ENCODE peak calls at places on chromosomes 12 and 14, in four cellular contexts. One of them, this sample, is unnamed.

GRCh38 chr12:80226576-80226975 is 127.2 kb downstream of the OTOGL start:
- DNase-seq in IMR-90: peak
- DNase-seq in mesenchymal stem cell: peak
- DNase-seq in neuronal stem cell: no peak
- DNase-seq in this sample: no peak

GRCh38 chr12:130634866-130635265 is 81.2 kb downstream of the RIMBP2 start:
- DNase-seq in IMR-90: no peak
- DNase-seq in mesenchymal stem cell: no peak
- DNase-seq in neuronal stem cell: no peak
- DNase-seq in this sample: no peak

GRCh38 chr12:46786774-46787173 is 39.0 kb downstream of the SLC38A4 start:
- DNase-seq in IMR-90: peak
- DNase-seq in mesenchymal stem cell: peak
- DNase-seq in neuronal stem cell: no peak
- DNase-seq in this sample: no peak

GRCh38 chr12:108572166-108572790 is 9.9 kb downstream of the ISCU start:
- DNase-seq in mesenchymal stem cell: no peak
- DNase-seq in IMR-90: no peak
- DNase-seq in neuronal stem cell: no peak
- DNase-seq in this sample: no peak

GRCh38 chr12:131211279-131211938 is 257.7 kb downstream of the ADGRD1 start:
- DNase-seq in neuronal stem cell: no peak
- DNase-seq in mesenchymal stem cell: no peak
- DNase-seq in IMR-90: no peak
- DNase-seq in this sample: peak

GRCh38 chr12:52787324-52787996 is 8.5 kb downstream of the KRT3 start:
- DNase-seq in mesenchymal stem cell: no peak
- DNase-seq in IMR-90: no peak
- DNase-seq in neuronal stem cell: no peak
- DNase-seq in this sample: no peak

GRCh38 chr14:91257328-91258020 is 13.0 kb upstream of the GPR68 start:
- DNase-seq in neuronal stem cell: no peak
- DNase-seq in IMR-90: no peak
- DNase-seq in mesenchymal stem cell: no peak
- DNase-seq in this sample: no peak

GRCh38 chr14:93008381-93008780 is 85.4 kb downstream of the CHGA start:
- DNase-seq in mesenchymal stem cell: no peak
- DNase-seq in neuronal stem cell: no peak
- DNase-seq in IMR-90: peak
- DNase-seq in this sample: no peak

GRCh38 chr14:59150990-59151389 is 37.5 kb upstream of the DAAM1 start:
- DNase-seq in mesenchymal stem cell: no peak
- DNase-seq in IMR-90: no peak
- DNase-seq in neuronal stem cell: no peak
- DNase-seq in this sample: no peak

GRCh38 chr14:23182372-23183014 is 967 bp downstream of the SLC7A8 start:
- DNase-seq in mesenchymal stem cell: no peak
- DNase-seq in neuronal stem cell: no peak
- DNase-seq in IMR-90: no peak
- DNase-seq in this sample: peak

GRCh38 chr12:115204957-115205754 is 521.2 kb upstream of the TBX3 start:
- DNase-seq in neuronal stem cell: no peak
- DNase-seq in IMR-90: peak
- DNase-seq in mesenchymal stem cell: peak
- DNase-seq in this sample: peak

GRCh38 chr12:2324375-2324774 is 271.6 kb downstream of the CACNA1C start:
- DNase-seq in neuronal stem cell: no peak
- DNase-seq in IMR-90: no peak
- DNase-seq in mesenchymal stem cell: no peak
- DNase-seq in this sample: no peak

GRCh38 chr12:117559978-117560377 is 198.6 kb upstream of the NOS1 start:
- DNase-seq in neuronal stem cell: no peak
- DNase-seq in IMR-90: no peak
- DNase-seq in mesenchymal stem cell: no peak
- DNase-seq in this sample: no peak

GRCh38 chr14:75803768-75804167 is 142.7 kb downstream of the TTLL5 start:
- DNase-seq in neuronal stem cell: peak
- DNase-seq in IMR-90: no peak
- DNase-seq in mesenchymal stem cell: no peak
- DNase-seq in this sample: no peak

GRCh38 chr12:15599266-15600037 is 189.7 kb downstream of the EPS8 start:
- DNase-seq in neuronal stem cell: no peak
- DNase-seq in IMR-90: peak
- DNase-seq in mesenchymal stem cell: no peak
- DNase-seq in this sample: no peak

GRCh38 chr12:71054551-71054950 is 103.2 kb downstream of the TSPAN8 start:
- DNase-seq in mesenchymal stem cell: no peak
- DNase-seq in IMR-90: no peak
- DNase-seq in neuronal stem cell: no peak
- DNase-seq in this sample: no peak

GRCh38 chr12:114396869-114397719 is 8.8 kb downstream of the TBX5 start:
- DNase-seq in mesenchymal stem cell: no peak
- DNase-seq in neuronal stem cell: no peak
- DNase-seq in IMR-90: peak
- DNase-seq in this sample: no peak

GRCh38 chr12:128961308-128961923 is 108.1 kb downstream of the GLT1D1 start:
- DNase-seq in IMR-90: no peak
- DNase-seq in mesenchymal stem cell: no peak
- DNase-seq in neuronal stem cell: no peak
- DNase-seq in this sample: no peak

GRCh38 chr12:49873361-49873934 is 30.3 kb downstream of the FAIM2 start:
- DNase-seq in neuronal stem cell: no peak
- DNase-seq in IMR-90: peak
- DNase-seq in mesenchymal stem cell: no peak
- DNase-seq in this sample: peak

GRCh38 chr14:50790568-50790967 is 40.4 kb downstream of the NIN start:
- DNase-seq in neuronal stem cell: no peak
- DNase-seq in IMR-90: peak
- DNase-seq in mesenchymal stem cell: peak
- DNase-seq in this sample: no peak

GRCh38 chr14:65943150-65943549 is 530.6 kb downstream of the FUT8 start:
- DNase-seq in IMR-90: no peak
- DNase-seq in neuronal stem cell: no peak
- DNase-seq in mesenchymal stem cell: no peak
- DNase-seq in this sample: no peak

GRCh38 chr14:65949711-65950516 is 536.3 kb upstream of the CCDC196 start:
- DNase-seq in mesenchymal stem cell: no peak
- DNase-seq in neuronal stem cell: no peak
- DNase-seq in IMR-90: peak
- DNase-seq in this sample: no peak

GRCh38 chr14:65946494-65946893 is 534.0 kb downstream of the FUT8 start:
- DNase-seq in IMR-90: no peak
- DNase-seq in neuronal stem cell: no peak
- DNase-seq in mesenchymal stem cell: no peak
- DNase-seq in this sample: no peak

GRCh38 chr14:65945333-65945732 is 532.8 kb downstream of the FUT8 start:
- DNase-seq in mesenchymal stem cell: no peak
- DNase-seq in IMR-90: no peak
- DNase-seq in neuronal stem cell: no peak
- DNase-seq in this sample: no peak

GRCh38 chr14:65948302-65948701 is 535.8 kb downstream of the FUT8 start:
- DNase-seq in mesenchymal stem cell: no peak
- DNase-seq in IMR-90: no peak
- DNase-seq in neuronal stem cell: no peak
- DNase-seq in this sample: no peak
- H3K23ac ChIP-seq in mesenchymal stem cell: no peak
- H3K23ac ChIP-seq in IMR-90: no peak
- H3K23ac ChIP-seq in neuronal stem cell: no peak
- H3K23ac ChIP-seq in this sample: no peak

DNA sequence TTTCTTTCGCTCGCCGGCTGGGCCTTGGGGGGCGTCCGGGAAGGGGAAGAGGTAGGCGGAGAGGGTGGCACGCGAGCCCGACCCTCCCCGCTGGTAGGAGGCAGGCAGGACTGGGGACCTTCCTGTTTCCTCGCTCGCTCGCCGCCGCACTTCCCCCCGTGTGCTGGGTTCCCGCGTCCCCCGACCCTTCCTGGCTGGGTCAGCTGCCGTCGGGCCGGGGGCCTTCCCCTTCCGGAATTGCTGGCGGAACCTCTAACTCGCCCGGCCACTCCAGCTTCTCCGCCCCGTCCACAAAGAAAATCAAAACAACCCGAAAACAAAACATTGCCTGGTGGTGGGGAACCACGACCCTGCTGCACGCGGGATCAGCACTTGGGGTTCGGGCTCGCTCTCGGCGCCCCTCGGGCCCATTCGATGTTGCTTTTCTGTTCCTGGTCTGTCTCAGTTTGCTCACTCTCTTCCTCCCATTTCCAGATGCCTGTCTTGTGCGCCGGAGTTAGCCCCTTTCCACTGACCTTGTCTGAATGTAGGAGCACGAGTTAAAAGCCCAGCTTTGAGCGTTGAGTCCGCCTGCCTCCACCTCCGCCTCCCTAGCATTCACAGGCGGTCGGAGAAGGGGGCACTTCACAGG is 554 bp downstream of the PAPOLA start:
- DNase-seq in mesenchymal stem cell: peak
- DNase-seq in IMR-90: peak
- DNase-seq in neuronal stem cell: peak
- DNase-seq in this sample: peak
- H2AK5ac ChIP-seq in mesenchymal stem cell: no peak
- H2AK5ac ChIP-seq in IMR-90: peak
- H2AK5ac ChIP-seq in neuronal stem cell: peak
- H2AK5ac ChIP-seq in this sample: no peak

GRCh38 chr12:111766608-111767361 is at the start of gene ALDH2:
- DNase-seq in neuronal stem cell: peak
- DNase-seq in mesenchymal stem cell: peak
- DNase-seq in IMR-90: peak
- DNase-seq in this sample: peak

GRCh38 chr12:111769599-111769998 is 2.9 kb downstream of the ALDH2 start:
- DNase-seq in neuronal stem cell: no peak
- DNase-seq in IMR-90: no peak
- DNase-seq in mesenchymal stem cell: no peak
- DNase-seq in this sample: no peak

GRCh38 chr12:111764120-111764821 is 2.5 kb upstream of the ALDH2 start:
- DNase-seq in neuronal stem cell: no peak
- DNase-seq in IMR-90: no peak
- DNase-seq in mesenchymal stem cell: no peak
- DNase-seq in this sample: no peak

GRCh38 chr12:111768159-111768895 is 1.6 kb downstream of the ALDH2 start:
- DNase-seq in IMR-90: no peak
- DNase-seq in mesenchymal stem cell: no peak
- DNase-seq in neuronal stem cell: no peak
- DNase-seq in this sample: no peak

DNA sequence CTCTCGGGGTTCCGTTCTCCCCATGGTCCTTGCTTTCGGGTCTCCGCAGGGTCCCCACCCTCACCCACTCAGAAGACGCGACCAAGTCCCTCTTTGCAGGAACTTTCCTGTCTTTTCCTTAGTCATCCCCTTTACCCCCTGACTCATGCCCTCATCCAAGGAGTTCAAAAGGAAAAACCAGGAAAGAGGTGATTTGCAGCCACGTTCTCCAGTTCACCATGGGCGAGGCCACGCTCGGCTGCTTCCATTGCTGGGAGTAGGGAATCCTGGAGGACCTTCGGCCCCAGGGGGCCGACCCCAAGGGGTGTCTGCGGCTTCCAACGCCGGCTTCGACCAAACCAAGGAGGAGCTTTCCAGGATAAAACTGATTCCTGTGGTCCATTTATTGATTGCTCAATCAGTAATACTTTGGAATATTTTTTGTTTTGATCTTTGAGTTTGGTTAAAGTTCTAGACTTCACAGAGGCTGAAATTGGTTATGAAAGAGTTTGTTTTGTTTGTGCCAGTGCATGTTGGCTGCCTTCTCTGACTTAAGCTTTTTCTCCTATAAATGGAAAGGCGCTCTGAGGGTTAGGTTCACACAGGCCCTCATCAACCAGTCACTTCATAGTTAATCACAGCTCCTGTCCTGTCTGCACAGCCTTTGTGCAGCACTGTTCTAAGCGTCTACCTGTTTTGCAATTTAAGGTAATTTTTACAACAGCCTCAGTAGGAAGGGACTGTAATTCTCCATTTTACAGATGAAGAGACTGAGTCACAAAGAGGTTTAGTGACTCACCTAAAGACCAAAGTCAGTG is 827 bp downstream of the ALDH2 start:
- DNase-seq in neuronal stem cell: no peak
- DNase-seq in IMR-90: peak
- DNase-seq in mesenchymal stem cell: peak
- DNase-seq in this sample: no peak
- H3K23ac ChIP-seq in neuronal stem cell: no peak
- H3K23ac ChIP-seq in IMR-90: peak
- H3K23ac ChIP-seq in mesenchymal stem cell: peak
- H3K23ac ChIP-seq in this sample: no peak

GRCh38 chr14:28577187-28577586 is 189.4 kb upstream of the FOXG1 start:
- DNase-seq in IMR-90: no peak
- DNase-seq in neuronal stem cell: no peak
- DNase-seq in mesenchymal stem cell: no peak
- DNase-seq in this sample: no peak
- H2AK5ac ChIP-seq in IMR-90: no peak
- H2AK5ac ChIP-seq in neuronal stem cell: no peak
- H2AK5ac ChIP-seq in mesenchymal stem cell: no peak
- H2AK5ac ChIP-seq in this sample: no peak

GRCh38 chr12:26044007-26044394 is 80.8 kb downstream of the BHLHE41 start:
- DNase-seq in IMR-90: peak
- DNase-seq in neuronal stem cell: no peak
- DNase-seq in mesenchymal stem cell: no peak
- DNase-seq in this sample: no peak
- H3K23ac ChIP-seq in IMR-90: no peak
- H3K23ac ChIP-seq in neuronal stem cell: no peak
- H3K23ac ChIP-seq in mesenchymal stem cell: no peak
- H3K23ac ChIP-seq in this sample: no peak

This sample was measured in H9.